ENCODE peak calls at places on chromosome 17, in ten cellular contexts. N, L, T, K, I, C, V, X, H and A are unnamed samples.

GRCh38 chr17:49752508-49752907 is 11.4 kb downstream of the FAM117A start:
- DNase-seq in N (no peak), H (no peak), I (no peak), X (no peak), V (no peak), K (no peak), L (no peak), T (no peak), C (no peak), A (no peak)

GRCh38 chr17:41029633-41030245 is at the start of gene KRTAP1-4:
- DNase-seq in V (no peak), C (no peak), H (no peak), X (no peak), I (no peak), T (no peak), L (no peak), K (no peak), N (no peak), A (no peak)

GRCh38 chr17:57557793-57558681 is 187.1 kb downstream of the CCDC182 start:
- DNase-seq in T (no peak), K (no peak), L (no peak), C (no peak), X (no peak), N (no peak), V (no peak), I (peak), H (no peak), A (peak)

GRCh38 chr17:11925271-11926021 is 71.8 kb downstream of the ZNF18 start:
- DNase-seq in H (no peak), T (no peak), X (no peak), V (no peak), L (no peak), C (no peak), K (no peak), N (no peak), I (no peak), A (no peak)

GRCh38 chr17:57871155-57871554 is 21.3 kb upstream of the MRPS23 start:
- DNase-seq in X (no peak), L (no peak), K (no peak), T (no peak), N (no peak), H (no peak), V (no peak), C (no peak), I (no peak), A (no peak)

GRCh38 chr17:3695129-3695722 is 729 bp downstream of the P2RX5 start:
- DNase-seq in V (no peak), N (peak), I (peak), C (no peak), H (no peak), K (no peak), X (no peak), L (peak), T (peak), A (no peak)

GRCh38 chr17:73028311-73028755 is 64.2 kb downstream of the SLC39A11 start:
- DNase-seq in L (no peak), C (no peak), H (no peak), V (no peak), T (no peak), N (no peak), I (no peak), X (no peak), K (no peak), A (no peak)

GRCh38 chr17:1709971-1710806 is at the start of gene TLCD2:
- DNase-seq in X (peak), T (peak), C (peak), L (no peak), K (peak), N (no peak), V (no peak), H (peak), I (no peak), A (no peak)

GRCh38 chr17:1941241-1942065 is 83.7 kb downstream of the RTN4RL1 start:
- DNase-seq in T (no peak), K (no peak), L (no peak), X (peak), I (no peak), C (no peak), H (no peak), N (no peak), V (no peak), A (no peak)

GRCh38 chr17:74148901-74149596 is 54.4 kb upstream of the RPL38 start:
- DNase-seq in H (no peak), C (no peak), V (no peak), I (no peak), L (no peak), X (no peak), N (no peak), T (no peak), K (no peak), A (no peak)

GRCh38 chr17:77498056-77498785 is 357.5 kb downstream of the SEC14L1 start:
- DNase-seq in X (no peak), C (no peak), L (peak), K (no peak), N (no peak), V (no peak), I (no peak), T (no peak), H (no peak), A (no peak)

GRCh38 chr17:17019891-17020456 is 22.3 kb upstream of the MPRIP start:
- DNase-seq in L (no peak), N (no peak), V (no peak), K (no peak), C (no peak), I (no peak), T (no peak), H (no peak), X (no peak), A (no peak)

GRCh38 chr17:1422907-1423306 is 22.9 kb upstream of the YWHAE start:
- DNase-seq in C (no peak), T (peak), N (no peak), H (no peak), I (peak), L (no peak), V (no peak), K (no peak), X (no peak), A (no peak)

GRCh38 chr17:77879226-77879895 is 79.1 kb upstream of the TNRC6C start:
- DNase-seq in H (no peak), X (no peak), K (no peak), C (no peak), I (no peak), L (no peak), N (no peak), V (no peak), T (no peak), A (no peak)

GRCh38 chr17:67239597-67239996 is 5.4 kb downstream of the HELZ start:
- DNase-seq in K (no peak), L (no peak), V (no peak), T (no peak), N (no peak), I (no peak), C (no peak), H (no peak), X (no peak), A (no peak)

GRCh38 chr17:64063766-64064224 is 43.4 kb upstream of the ICAM2 start:
- DNase-seq in V (no peak), N (peak), I (no peak), C (peak), H (peak), K (peak), T (peak), L (peak), X (peak), A (no peak)

GRCh38 chr17:20105539-20106291 is 96.6 kb downstream of the SPECC1 start:
- DNase-seq in N (peak), V (no peak), C (no peak), I (no peak), H (no peak), X (no peak), T (no peak), K (no peak), L (no peak), A (no peak)

GRCh38 chr17:80029235-80029974 is 6.3 kb downstream of the TBC1D16 start:
- DNase-seq in T (no peak), H (no peak), L (no peak), V (no peak), X (no peak), C (peak), I (peak), N (no peak), K (no peak), A (no peak)

GRCh38 chr17:6596511-6596910 is 40.2 kb upstream of the PITPNM3 start:
- DNase-seq in L (no peak), H (no peak), V (no peak), T (no peak), I (no peak), N (no peak), C (no peak), K (no peak), X (no peak), A (no peak)

GRCh38 chr17:39246274-39246673 is 20.5 kb upstream of the STAC2 start:
- DNase-seq in V (no peak), T (no peak), H (no peak), K (no peak), I (no peak), N (no peak), L (no peak), X (no peak), C (no peak), A (no peak)

GRCh38 chr17:27950995-27951394 is 57.8 kb upstream of the LYRM9 start:
- DNase-seq in K (no peak), H (no peak), L (no peak), N (no peak), V (no peak), C (no peak), X (no peak), T (no peak), I (no peak), A (no peak)